ENCODE peak calls at places on chromosomes 6 and 20, in eight cellular contexts. K, T, V, W, M, B, L and H are unnamed samples.

GRCh38 chr20:61874421-61875068 is 191.1 kb downstream of the TAF4 start:
- DNase-seq in K (peak), T (peak), V (no peak), W (no peak), M (no peak), B (no peak), L (peak), H (no peak)

GRCh38 chr6:80132942-80133517 is 26.6 kb downstream of the BCKDHB start:
- DNase-seq in K (peak), T (peak), V (no peak), W (no peak), M (no peak), B (peak), L (peak), H (peak)

GRCh38 chr6:73262701-73263569 is at the start of gene KHDC1:
- DNase-seq in K (no peak), T (peak), V (no peak), W (peak), M (peak), B (peak), L (peak), H (peak)

GRCh38 chr6:170207586-170207985 is 83.3 kb downstream of the DLL1 start:
- DNase-seq in K (no peak), T (no peak), V (peak), W (no peak), M (no peak), B (no peak), L (no peak), H (no peak)

GRCh38 chr6:81787313-81788068 is 35.0 kb upstream of the TENT5A start:
- DNase-seq in K (no peak), T (no peak), V (no peak), W (no peak), M (no peak), B (no peak), L (no peak), H (no peak)

GRCh38 chr20:35768731-35769664 is 2.8 kb upstream of the PHF20 start:
- DNase-seq in K (peak), T (no peak), V (peak), W (peak), M (no peak), B (peak), L (peak), H (peak)

GRCh38 chr6:69735029-69735428 is 61.8 kb downstream of the LMBRD1 start:
- DNase-seq in K (no peak), T (no peak), V (no peak), W (no peak), M (no peak), B (no peak), L (no peak), H (no peak)

GRCh38 chr6:15389759-15390723 is 144.2 kb downstream of the JARID2 start:
- DNase-seq in K (no peak), T (peak), V (no peak), W (peak), M (no peak), B (peak), L (peak), H (no peak)

GRCh38 chr6:13159295-13159694 is 169.0 kb downstream of the TBC1D7 start:
- DNase-seq in K (no peak), T (no peak), V (no peak), W (no peak), M (no peak), B (no peak), L (no peak), H (no peak)

GRCh38 chr20:34705383-34706021 is 1.4 kb downstream of the TP53INP2 start:
- DNase-seq in K (peak), T (no peak), V (no peak), W (no peak), M (no peak), B (no peak), L (no peak), H (no peak)

GRCh38 chr20:22339091-22339881 is 245.1 kb downstream of the FOXA2 start:
- DNase-seq in K (peak), T (peak), V (no peak), W (peak), M (no peak), B (peak), L (peak), H (peak)

GRCh38 chr6:113433506-113433991 is 423.6 kb upstream of the MARCKS start:
- DNase-seq in K (no peak), T (no peak), V (no peak), W (no peak), M (no peak), B (no peak), L (no peak), H (no peak)

GRCh38 chr20:42378826-42379225 is 760.6 kb upstream of the CHD6 start:
- DNase-seq in K (no peak), T (no peak), V (no peak), W (no peak), M (no peak), B (no peak), L (no peak), H (no peak)

GRCh38 chr6:66897576-66897975 is 1190.5 kb upstream of the EYS start:
- DNase-seq in K (no peak), T (peak), V (no peak), W (no peak), M (no peak), B (peak), L (peak), H (peak)

GRCh38 chr6:162610351-162610750 is 117.2 kb downstream of the PRKN start:
- DNase-seq in K (no peak), T (no peak), V (no peak), W (no peak), M (no peak), B (no peak), L (no peak), H (no peak)

GRCh38 chr20:36575066-36575743 is 1.8 kb downstream of the TGIF2 start:
- DNase-seq in K (no peak), T (peak), V (no peak), W (peak), M (no peak), B (peak), L (peak), H (no peak)

GRCh38 chr6:127869183-127869582 is 31.7 kb downstream of the THEMIS start:
- DNase-seq in K (no peak), T (no peak), V (no peak), W (no peak), M (no peak), B (no peak), L (no peak), H (no peak)

GRCh38 chr6:129120856-129121255 is 237.9 kb downstream of the LAMA2 start:
- DNase-seq in K (no peak), T (no peak), V (no peak), W (no peak), M (no peak), B (no peak), L (no peak), H (no peak)

GRCh38 chr6:139569561-139569960 is 195.1 kb upstream of the CITED2 start:
- DNase-seq in K (no peak), T (no peak), V (no peak), W (no peak), M (no peak), B (no peak), L (no peak), H (no peak)

GRCh38 chr6:40708049-40708448 is 120.9 kb upstream of the LRFN2 start:
- DNase-seq in K (no peak), T (no peak), V (no peak), W (no peak), M (no peak), B (no peak), L (no peak), H (no peak)

GRCh38 chr6:11851405-11851804 is 72.8 kb upstream of the ADTRP start:
- DNase-seq in K (no peak), T (no peak), V (no peak), W (no peak), M (no peak), B (peak), L (no peak), H (no peak)

GRCh38 chr6:158467923-158468322 is 92.0 kb upstream of the TMEM181 start:
- DNase-seq in K (no peak), T (no peak), V (no peak), W (no peak), M (no peak), B (no peak), L (peak), H (no peak)

GRCh38 chr20:59004763-59005522 is 2.1 kb downstream of the CTSZ start:
- DNase-seq in K (peak), T (peak), V (no peak), W (peak), M (no peak), B (peak), L (no peak), H (no peak)

GRCh38 chr6:139577991-139578604 is 203.7 kb upstream of the CITED2 start:
- DNase-seq in K (peak), T (no peak), V (no peak), W (no peak), M (no peak), B (no peak), L (no peak), H (no peak)

GRCh38 chr6:42168650-42169049 is 4.5 kb upstream of the GUCA1A start:
- DNase-seq in K (no peak), T (no peak), V (no peak), W (no peak), M (no peak), B (no peak), L (no peak), H (no peak)

GRCh38 chr6:4637691-4638433 is 138.3 kb upstream of the CDYL start:
- DNase-seq in K (no peak), T (no peak), V (no peak), W (peak), M (no peak), B (peak), L (no peak), H (no peak)

GRCh38 chr6:146741609-146742008 is 142.8 kb downstream of the ADGB start:
- DNase-seq in K (no peak), T (no peak), V (no peak), W (no peak), M (no peak), B (no peak), L (no peak), H (no peak)

GRCh38 chr6:129755787-129756186 is 45.8 kb upstream of the ARHGAP18 start:
- DNase-seq in K (no peak), T (no peak), V (no peak), W (no peak), M (no peak), B (no peak), L (no peak), H (no peak)

GRCh38 chr6:144155529-144155928 is 5.2 kb downstream of the STX11 start:
- DNase-seq in K (no peak), T (no peak), V (no peak), W (peak), M (no peak), B (peak), L (no peak), H (no peak)

GRCh38 chr6:169792306-169793015 is 41.0 kb downstream of the ERMARD start:
- DNase-seq in K (no peak), T (no peak), V (peak), W (no peak), M (no peak), B (no peak), L (no peak), H (no peak)

GRCh38 chr6:292506-293184 is 358 bp downstream of the DUSP22 start:
- DNase-seq in K (peak), T (peak), V (no peak), W (peak), M (peak), B (peak), L (no peak), H (no peak)

GRCh38 chr6:64334646-64335045 is 699.0 kb downstream of the PHF3 start:
- DNase-seq in K (no peak), T (no peak), V (no peak), W (no peak), M (no peak), B (no peak), L (no peak), H (no peak)

GRCh38 chr6:88166493-88166900 is 350 bp upstream of the CNR1 start:
- DNase-seq in K (peak), T (peak), V (no peak), W (peak), M (no peak), B (peak), L (no peak), H (no peak)

GRCh38 chr6:140256213-140256612 is 881.8 kb upstream of the CITED2 start:
- DNase-seq in K (peak), T (no peak), V (no peak), W (no peak), M (no peak), B (no peak), L (no peak), H (no peak)

GRCh38 chr6:50087231-50087954 is 37.7 kb upstream of the DEFB112 start:
- DNase-seq in K (no peak), T (no peak), V (no peak), W (no peak), M (no peak), B (no peak), L (no peak), H (no peak)

GRCh38 chr6:11097476-11097875 is 3.8 kb downstream of the SMIM13 start:
- DNase-seq in K (no peak), T (no peak), V (no peak), W (no peak), M (no peak), B (no peak), L (no peak), H (no peak)

GRCh38 chr20:16615199-16615598 is 42.0 kb upstream of the KIF16B start:
- DNase-seq in K (peak), T (no peak), V (no peak), W (no peak), M (no peak), B (no peak), L (no peak), H (no peak)

GRCh38 chr20:38215789-38216182 is 44.7 kb downstream of the KIAA1755 start:
- DNase-seq in K (no peak), T (no peak), V (no peak), W (no peak), M (no peak), B (no peak), L (no peak), H (no peak)

GRCh38 chr6:113732384-113732966 is 124.7 kb upstream of the MARCKS start:
- DNase-seq in K (no peak), T (no peak), V (no peak), W (no peak), M (no peak), B (no peak), L (no peak), H (no peak)

GRCh38 chr6:19860235-19860877 is 23.2 kb downstream of the ID4 start:
- DNase-seq in K (no peak), T (no peak), V (no peak), W (no peak), M (no peak), B (no peak), L (peak), H (no peak)